ENCODE peak calls at places on chromosomes 1 and 21, in six cellular contexts. S, Z, O, J, C and Y are unnamed samples.
A peak's percentile ranks its signal among the peaks of the same experiment; 100 is the strongest.

GRCh38 chr1:117629625-117630422 is 24.0 kb downstream of the TENT5C start:
- DNase-seq in J (no peak), S (no peak), C (no peak), Z (no peak), O (no peak), Y (no peak)

GRCh38 chr1:196535727-196536126 is 72.5 kb downstream of the KCNT2 start:
- DNase-seq in S (peak; percentile 42), C (peak; percentile 53), Z (no peak), J (peak; percentile 29), O (no peak), Y (no peak)

GRCh38 chr1:63593887-63594617 is 841 bp downstream of the PGM1 start:
- DNase-seq in Z (peak; percentile 82), O (peak; percentile 92), C (peak; percentile 21), S (peak; percentile 70), J (peak; percentile 81), Y (peak; percentile 80)

GRCh38 chr1:65056234-65056633 is 89.9 kb upstream of the JAK1 start:
- DNase-seq in Z (no peak), O (no peak), C (no peak), S (no peak), J (no peak), Y (no peak)

GRCh38 chr1:111515291-111516007 is 12.0 kb upstream of the ADORA3 start:
- DNase-seq in O (peak; percentile 80), Z (peak; percentile 84), C (no peak), J (peak; percentile 65), S (peak; percentile 62), Y (no peak)

GRCh38 chr21:41133896-41134522 is 34.0 kb upstream of the BACE2 start:
- DNase-seq in Z (no peak), S (no peak), C (peak; percentile 58), O (no peak), J (peak; percentile 60), Y (no peak)

GRCh38 chr1:247448107-247448778 is 9.7 kb downstream of the OR2B11 start:
- DNase-seq in O (peak; percentile 76), S (peak; percentile 63), Z (peak; percentile 52), C (peak; percentile 56), J (peak; percentile 77), Y (no peak)

GRCh38 chr1:197685785-197686184 is 89.5 kb downstream of the DENND1B start:
- DNase-seq in C (no peak), Z (no peak), O (no peak), S (no peak), J (peak; percentile 25), Y (no peak)

GRCh38 chr1:161157867-161158266 is 1.4 kb upstream of the USP21 start:
- DNase-seq in O (no peak), J (no peak), C (no peak), Z (no peak), S (no peak), Y (no peak)

GRCh38 chr1:88579598-88579997 is 104.5 kb upstream of the PKN2 start:
- DNase-seq in J (no peak), O (no peak), S (no peak), C (no peak), Z (no peak), Y (no peak)

GRCh38 chr21:27423906-27424595 is 457.2 kb upstream of the ADAMTS5 start:
- DNase-seq in C (no peak), O (no peak), Z (no peak), S (no peak), J (peak; percentile 74), Y (no peak)

GRCh38 chr1:67138813-67139539 is 4.2 kb upstream of the C1orf141 start:
- DNase-seq in C (no peak), S (no peak), Z (no peak), O (no peak), J (no peak), Y (no peak)

GRCh38 chr1:234780112-234780511 is 170.1 kb upstream of the IRF2BP2 start:
- DNase-seq in Z (no peak), S (no peak), C (no peak), O (no peak), J (no peak), Y (no peak)

GRCh38 chr1:233440952-233441401 is 113.5 kb downstream of the MAP3K21 start:
- DNase-seq in O (no peak), Z (no peak), S (no peak), C (peak; percentile 87), J (peak; percentile 81), Y (peak; percentile 18)

GRCh38 chr1:35589516-35590427 is 16.7 kb downstream of the TFAP2E start:
- DNase-seq in S (no peak), Z (no peak), J (no peak), O (no peak), C (no peak), Y (no peak)

GRCh38 chr1:221772107-221772506 is 30.2 kb upstream of the DUSP10 start:
- DNase-seq in Z (no peak), S (no peak), O (no peak), J (peak; percentile 2), C (no peak), Y (no peak)

GRCh38 chr1:119467219-119467618 is 39.8 kb upstream of the HSD3B1 start:
- DNase-seq in Z (no peak), S (no peak), O (no peak), J (no peak), C (no peak), Y (no peak)

DNA sequence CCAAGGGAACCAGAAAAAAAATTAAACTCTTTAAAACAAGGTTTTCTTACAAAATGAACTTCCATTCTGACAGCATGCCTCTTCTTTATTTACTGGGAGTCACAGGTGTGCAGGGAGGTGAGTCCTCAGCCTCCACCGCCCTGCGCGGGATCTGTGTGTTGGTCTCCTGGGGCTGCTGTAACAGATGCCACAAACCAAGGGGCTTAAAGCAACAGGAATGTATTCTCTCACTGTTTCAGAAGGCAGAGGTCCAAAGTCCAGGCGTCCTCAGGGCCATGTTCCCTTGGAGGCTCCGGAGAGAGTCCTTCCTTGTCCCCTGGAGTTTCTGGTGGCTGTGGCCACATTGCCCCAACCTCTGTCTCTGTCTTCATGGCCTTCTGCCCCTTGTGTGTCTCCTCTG is 123.6 kb upstream of the C1orf174 start:
- DNase-seq in S (no peak), J (no peak), C (no peak), Z (no peak), O (no peak), Y (no peak)
- H3K27me3 ChIP-seq in S (no peaks in the 10 kb centered on the region), J (no peaks in the 10 kb centered on the region), C (no peaks in the 10 kb centered on the region), Z (peaks cover 3% of the 10 kb centered on the region), O (no peaks in the 10 kb centered on the region), Y (no peaks in the 10 kb centered on the region)

DNA sequence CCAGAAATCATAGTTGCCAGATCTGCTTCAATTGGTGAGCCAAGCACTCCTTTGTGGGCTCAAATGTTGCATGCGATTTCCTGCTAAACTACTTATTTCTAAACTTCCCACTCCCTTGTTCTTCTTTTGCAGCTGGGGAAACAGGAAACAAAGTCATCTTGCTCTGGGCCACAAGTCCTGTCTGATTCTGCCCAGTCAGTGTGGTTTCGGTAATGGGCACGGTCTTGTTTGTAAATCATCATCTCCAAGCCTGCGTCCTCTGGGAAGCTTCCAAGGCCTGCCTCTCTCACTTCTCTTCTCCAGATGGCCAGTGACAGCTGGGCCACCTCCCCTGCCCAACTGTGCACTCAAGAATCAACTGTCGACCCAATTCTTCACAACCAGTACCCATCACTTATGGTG is 4.4 kb downstream of the S100A8 start:
- DNase-seq in S (no peak), J (no peak), C (no peak), O (peak; percentile 61), Z (peak; percentile 47), Y (no peak)
- H3K27ac ChIP-seq in S (no peak overlapping the region), J (no peak overlapping the region), C (no peak overlapping the region), O (no peak overlapping the region), Z (no peak overlapping the region), Y (no peak overlapping the region)

DNA sequence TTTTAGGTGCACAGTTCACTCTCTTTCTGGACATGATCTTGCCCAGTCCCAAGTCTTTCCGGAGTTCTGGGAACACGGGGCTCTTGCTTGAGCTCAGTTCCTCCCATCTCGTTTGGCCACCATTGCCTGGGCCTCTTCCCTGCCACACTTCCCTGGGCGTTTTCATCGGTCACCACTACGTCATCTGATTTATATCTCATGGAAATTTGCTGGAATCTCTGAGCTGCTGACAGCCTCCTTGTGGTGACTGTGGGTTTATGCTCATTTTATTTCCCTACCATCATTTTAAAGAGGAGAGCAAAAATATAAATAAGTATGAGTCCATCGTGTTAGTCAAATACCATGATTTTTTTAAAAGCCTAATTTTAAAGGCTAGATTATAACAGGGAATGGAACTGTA is 449.1 kb upstream of the KAZN start:
- DNase-seq in Z (no peak), S (no peak), C (no peak), O (no peak), J (no peak), Y (no peak)
- TF ChIP-seq CTCF in Z (no peak), S (no peak), C (peak; percentile 17), O (no peak), J (no peak), Y (no peak)

GRCh38 chr1:177558372-177558771 is 387.6 kb downstream of the BRINP2 start:
- DNase-seq in O (no peak), Z (no peak), S (no peak), C (no peak), J (no peak), Y (no peak)

GRCh38 chr1:177561436-177561835 is 390.7 kb downstream of the BRINP2 start:
- DNase-seq in S (no peak), J (no peak), O (no peak), Z (no peak), C (no peak), Y (no peak)

GRCh38 chr1:177556163-177556562 is 385.4 kb downstream of the BRINP2 start:
- DNase-seq in Z (no peak), O (no peak), C (no peak), S (no peak), J (no peak), Y (no peak)
- H3K27me3 ChIP-seq in Z (no peaks in the 10 kb centered on the region), O (no peaks in the 10 kb centered on the region), C (no peaks in the 10 kb centered on the region), S (no peaks in the 10 kb centered on the region), J (peaks cover 3% of the 10 kb centered on the region), Y (no peaks in the 10 kb centered on the region)